ENCODE peak calls at places on chromosomes 7 and 10, in six cellular contexts. One of them, this sample, is unnamed.

GRCh38 chr10:112471878-112472487 is 25.0 kb downstream of the VTI1A start:
- DNase-seq in lung: no peak
- DNase-seq in GM10248: peak
- DNase-seq in T-cell: no peak
- DNase-seq in PC-3: peak
- DNase-seq in naive thymus-derived CD8-positive, alpha-beta T cell: no peak
- DNase-seq in this sample: peak

GRCh38 chr10:70578371-70578947 is 24.1 kb downstream of the PRF1 start:
- DNase-seq in T-cell: peak
- DNase-seq in PC-3: peak
- DNase-seq in lung: no peak
- DNase-seq in GM10248: peak
- DNase-seq in naive thymus-derived CD8-positive, alpha-beta T cell: peak
- DNase-seq in this sample: peak

GRCh38 chr7:56250135-56250534 is 133.9 kb upstream of the NUPR2 start:
- DNase-seq in PC-3: no peak
- DNase-seq in naive thymus-derived CD8-positive, alpha-beta T cell: no peak
- DNase-seq in GM10248: no peak
- DNase-seq in T-cell: no peak
- DNase-seq in lung: no peak
- DNase-seq in this sample: no peak

GRCh38 chr10:87613766-87614165 is 45.9 kb upstream of the PAPSS2 start:
- DNase-seq in naive thymus-derived CD8-positive, alpha-beta T cell: no peak
- DNase-seq in T-cell: no peak
- DNase-seq in lung: no peak
- DNase-seq in PC-3: no peak
- DNase-seq in GM10248: no peak
- DNase-seq in this sample: no peak

GRCh38 chr10:69952069-69952800 is 100.4 kb upstream of the MACROH2A2 start:
- DNase-seq in lung: no peak
- DNase-seq in PC-3: no peak
- DNase-seq in GM10248: no peak
- DNase-seq in naive thymus-derived CD8-positive, alpha-beta T cell: no peak
- DNase-seq in T-cell: no peak
- DNase-seq in this sample: no peak

GRCh38 chr10:30732671-30733070 is 103.1 kb upstream of the LYZL2 start:
- DNase-seq in naive thymus-derived CD8-positive, alpha-beta T cell: no peak
- DNase-seq in PC-3: no peak
- DNase-seq in T-cell: no peak
- DNase-seq in GM10248: no peak
- DNase-seq in lung: no peak
- DNase-seq in this sample: no peak

GRCh38 chr10:20254078-20254477 is 437.8 kb downstream of the PLXDC2 start:
- DNase-seq in PC-3: no peak
- DNase-seq in lung: no peak
- DNase-seq in naive thymus-derived CD8-positive, alpha-beta T cell: no peak
- DNase-seq in GM10248: no peak
- DNase-seq in T-cell: no peak
- DNase-seq in this sample: no peak

GRCh38 chr10:116765549-116766162 is 23.3 kb upstream of the HSPA12A start:
- DNase-seq in PC-3: no peak
- DNase-seq in naive thymus-derived CD8-positive, alpha-beta T cell: no peak
- DNase-seq in GM10248: no peak
- DNase-seq in T-cell: peak
- DNase-seq in lung: no peak
- DNase-seq in this sample: no peak

GRCh38 chr10:12500406-12501303 is 151.3 kb downstream of the CAMK1D start:
- DNase-seq in PC-3: no peak
- DNase-seq in GM10248: no peak
- DNase-seq in T-cell: no peak
- DNase-seq in naive thymus-derived CD8-positive, alpha-beta T cell: no peak
- DNase-seq in lung: no peak
- DNase-seq in this sample: peak

GRCh38 chr7:47893238-47893637 is 55.0 kb downstream of the PKD1L1 start:
- DNase-seq in naive thymus-derived CD8-positive, alpha-beta T cell: no peak
- DNase-seq in GM10248: peak
- DNase-seq in lung: peak
- DNase-seq in PC-3: peak
- DNase-seq in T-cell: no peak
- DNase-seq in this sample: no peak

GRCh38 chr10:7027913-7028808 is 382.7 kb downstream of the SFMBT2 start:
- DNase-seq in naive thymus-derived CD8-positive, alpha-beta T cell: no peak
- DNase-seq in PC-3: peak
- DNase-seq in lung: no peak
- DNase-seq in GM10248: no peak
- DNase-seq in T-cell: no peak
- DNase-seq in this sample: peak

GRCh38 chr10:782751-783648 is 93.5 kb upstream of the DIP2C start:
- DNase-seq in GM10248: peak
- DNase-seq in T-cell: no peak
- DNase-seq in PC-3: no peak
- DNase-seq in naive thymus-derived CD8-positive, alpha-beta T cell: peak
- DNase-seq in lung: peak
- DNase-seq in this sample: no peak

GRCh38 chr10:7153750-7154149 is 257.1 kb downstream of the SFMBT2 start:
- DNase-seq in T-cell: no peak
- DNase-seq in GM10248: no peak
- DNase-seq in lung: no peak
- DNase-seq in PC-3: peak
- DNase-seq in naive thymus-derived CD8-positive, alpha-beta T cell: no peak
- DNase-seq in this sample: peak

GRCh38 chr10:17644485-17644964 is 574 bp downstream of the STAM start:
- DNase-seq in T-cell: no peak
- DNase-seq in GM10248: peak
- DNase-seq in lung: no peak
- DNase-seq in naive thymus-derived CD8-positive, alpha-beta T cell: no peak
- DNase-seq in PC-3: no peak
- DNase-seq in this sample: no peak